ENCODE peak calls at places on chromosomes 3 and 15, in four cellular contexts. T is GM12864, C is tibial artery, V is heart right ventricle. N is an unnamed sample.

GRCh38 chr3:38541800-38542199 is 45.7 kb downstream of the EXOG start:
- DNase-seq in T (no peak), V (peak), C (no peak), N (no peak)

GRCh38 chr3:191952609-191953008 is 491.6 kb downstream of the PYDC2 start:
- DNase-seq in T (no peak), C (no peak), V (no peak), N (no peak)

GRCh38 chr15:27561816-27562215 is 537.3 kb downstream of the OCA2 start:
- DNase-seq in T (no peak), V (no peak), C (no peak), N (no peak)

GRCh38 chr3:138455801-138456716 is 21.6 kb downstream of the ESYT3 start:
- DNase-seq in V (no peak), T (no peak), C (peak), N (no peak)

GRCh38 chr15:53384417-53384816 is 375.0 kb downstream of the WDR72 start:
- DNase-seq in T (no peak), V (no peak), C (no peak), N (no peak)

GRCh38 chr3:8557298-8557697 is 55.7 kb downstream of the LMCD1 start:
- DNase-seq in T (no peak), C (no peak), V (peak), N (no peak)

GRCh38 chr3:122456074-122456473 is 40.2 kb upstream of the WDR5B start:
- DNase-seq in C (no peak), T (no peak), V (no peak), N (no peak)

GRCh38 chr3:40901298-40901697 is 298.0 kb upstream of the CTNNB1 start:
- DNase-seq in T (no peak), C (no peak), V (no peak), N (no peak)

GRCh38 chr3:193310914-193311723 is 67.4 kb downstream of the ATP13A5 start:
- DNase-seq in C (no peak), V (peak), T (no peak), N (no peak)

GRCh38 chr3:193313448-193313958 is 65.0 kb downstream of the ATP13A5 start:
- DNase-seq in T (no peak), C (no peak), V (no peak), N (no peak)

GRCh38 chr3:193317901-193318300 is 60.7 kb downstream of the ATP13A5 start:
- DNase-seq in V (no peak), C (no peak), T (no peak), N (no peak)

GRCh38 chr3:193314161-193314560 is 64.4 kb downstream of the ATP13A5 start:
- DNase-seq in V (no peak), T (no peak), C (no peak), N (no peak)
- TF ChIP-seq CTCF in V (no peak), T (peak), C (no peak), N (no peak)

DNA sequence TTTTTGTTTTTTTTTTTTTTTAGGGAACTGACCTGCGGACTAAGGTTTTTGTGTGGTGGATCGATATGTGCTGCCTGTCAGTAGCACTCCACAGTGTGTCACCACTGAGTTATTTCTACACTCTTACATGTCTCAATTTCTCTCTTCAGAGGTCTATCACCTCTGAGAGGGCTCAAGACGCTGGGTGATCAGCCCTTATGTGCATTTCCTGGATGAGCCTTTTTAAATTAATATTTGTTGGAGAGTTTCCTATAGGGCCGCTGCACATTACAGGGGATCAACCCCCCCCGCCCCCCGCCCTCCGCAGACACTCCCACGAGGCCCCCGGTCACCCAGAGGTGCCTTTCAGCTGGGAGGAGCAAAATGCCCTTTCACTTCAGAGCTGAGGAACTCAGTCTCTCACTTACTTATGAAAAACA is 34.5 kb upstream of the AP4E1 start:
- DNase-seq in C (no peak), T (no peak), V (no peak), N (no peak)
- TF ChIP-seq CTCF in C (no peak), T (no peak), V (no peak), N (no peak)

DNA sequence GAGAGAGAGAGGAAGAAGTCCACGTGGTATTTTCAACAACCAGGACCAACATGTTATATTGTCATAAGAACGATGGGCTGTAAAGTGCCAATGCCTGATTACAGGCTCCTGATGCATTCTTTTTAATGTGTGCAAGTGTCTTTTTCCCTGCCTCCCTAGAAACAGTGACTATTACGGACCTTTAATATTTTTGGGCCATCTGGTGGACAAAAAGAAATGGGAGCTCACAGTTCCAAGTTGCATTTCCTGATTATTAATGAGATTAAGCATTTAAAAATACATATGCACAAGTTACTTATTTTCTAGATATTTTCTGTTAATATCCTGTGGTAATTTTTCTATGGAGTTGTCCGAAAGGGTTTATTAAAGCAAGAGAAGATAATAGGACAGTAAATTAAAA is 530.2 kb downstream of the NR2F2 start:
- DNase-seq in T (no peak), C (no peak), V (no peak), N (no peak)
- TF ChIP-seq CTCF in T (no peak), C (peak), V (peak), N (peak)

GRCh38 chr15:45107941-45108630 is 5.9 kb downstream of the DUOX2 start:
- DNase-seq in T (no peak), V (no peak), C (peak), N (no peak)

GRCh38 chr15:45112143-45112591 is 1.8 kb downstream of the DUOX2 start:
- DNase-seq in C (no peak), T (no peak), V (no peak), N (no peak)

GRCh38 chr15:45112592-45113379 is 1.2 kb downstream of the DUOX2 start:
- DNase-seq in T (no peak), C (no peak), V (no peak), N (no peak)

GRCh38 chr15:45111390-45112142 is 2.4 kb downstream of the DUOX2 start:
- DNase-seq in C (no peak), T (no peak), V (no peak), N (no peak)

DNA sequence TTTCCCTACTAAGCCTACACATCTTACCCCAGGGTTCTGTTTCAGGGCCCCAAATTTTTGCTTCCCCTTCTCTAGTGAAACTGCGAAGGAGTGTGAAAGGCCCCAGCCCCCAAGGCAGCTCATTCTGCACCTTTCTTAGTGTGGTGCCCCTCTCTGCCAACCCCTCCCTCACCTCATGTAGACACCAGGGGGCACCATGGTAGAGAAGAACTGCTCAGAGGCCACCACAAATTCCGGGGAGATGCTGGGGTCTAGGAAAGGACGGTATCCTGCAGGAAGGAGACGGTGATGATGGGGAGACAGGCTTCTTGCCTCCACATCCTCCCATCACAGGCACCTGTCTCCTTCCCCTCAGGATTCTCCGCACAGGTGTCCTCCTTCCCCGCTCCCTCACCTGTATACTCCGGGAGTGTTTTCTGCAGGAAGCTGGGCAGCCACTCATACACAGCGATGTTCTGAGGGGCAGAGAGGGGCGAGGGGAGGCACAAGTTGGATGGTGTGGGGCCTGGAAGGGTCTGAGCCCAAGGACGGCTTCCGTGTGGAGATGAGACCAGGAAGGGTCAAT is 3.6 kb downstream of the DUOX2 start:
- DNase-seq in T (no peak), V (no peak), C (no peak), N (no peak)
- TF ChIP-seq CTCF in T (peak), V (no peak), C (no peak), N (no peak)

GRCh38 chr3:187971629-187972028 is 182.3 kb upstream of the LPP start:
- DNase-seq in C (no peak), T (no peak), V (no peak), N (no peak)
- TF ChIP-seq CTCF in C (no peak), T (no peak), V (no peak), N (no peak)

N was measured in tibial nerve.